ENCODE peak calls at places on chromosomes 2 and 18, in four cellular contexts. J, L, R and D are unnamed samples.

GRCh38 chr2:161119483-161119882 is 40.7 kb upstream of the TANK start:
- ATAC-seq in J (no peak), L (no peak), R (no peak), D (no peak)

GRCh38 chr18:73896685-73897084 is 250.9 kb downstream of the FBXO15 start:
- ATAC-seq in J (no peak), L (no peak), R (no peak), D (no peak)

GRCh38 chr2:129820908-129821307 is 158.6 kb upstream of the RAB6C start:
- ATAC-seq in J (no peak), L (no peak), R (no peak), D (no peak)

GRCh38 chr2:237708491-237708890 is 81.1 kb downstream of the LRRFIP1 start:
- ATAC-seq in J (no peak), L (no peak), R (no peak), D (no peak)

GRCh38 chr2:196079052-196079451 is 10.4 kb upstream of the DNAH7 start:
- ATAC-seq in J (peak; percentile 81), L (no peak), R (peak; percentile 57), D (no peak)

GRCh38 chr2:159788218-159788617 is 9.8 kb downstream of the CD302 start:
- ATAC-seq in J (peak; percentile 16), L (no peak), R (no peak), D (no peak)

GRCh38 chr2:105498281-105498846 is 99.5 kb upstream of the FHL2 start:
- ATAC-seq in J (no peak), L (peak; percentile 84), R (no peak), D (no peak)

GRCh38 chr2:7467782-7468447 is 550.7 kb downstream of the RNF144A start:
- ATAC-seq in J (no peak), L (no peak), R (no peak), D (no peak)

GRCh38 chr2:63614983-63615945 is 26.5 kb downstream of the MDH1 start:
- ATAC-seq in J (peak; percentile 40), L (no peak), R (peak; percentile 31), D (no peak)

DNA sequence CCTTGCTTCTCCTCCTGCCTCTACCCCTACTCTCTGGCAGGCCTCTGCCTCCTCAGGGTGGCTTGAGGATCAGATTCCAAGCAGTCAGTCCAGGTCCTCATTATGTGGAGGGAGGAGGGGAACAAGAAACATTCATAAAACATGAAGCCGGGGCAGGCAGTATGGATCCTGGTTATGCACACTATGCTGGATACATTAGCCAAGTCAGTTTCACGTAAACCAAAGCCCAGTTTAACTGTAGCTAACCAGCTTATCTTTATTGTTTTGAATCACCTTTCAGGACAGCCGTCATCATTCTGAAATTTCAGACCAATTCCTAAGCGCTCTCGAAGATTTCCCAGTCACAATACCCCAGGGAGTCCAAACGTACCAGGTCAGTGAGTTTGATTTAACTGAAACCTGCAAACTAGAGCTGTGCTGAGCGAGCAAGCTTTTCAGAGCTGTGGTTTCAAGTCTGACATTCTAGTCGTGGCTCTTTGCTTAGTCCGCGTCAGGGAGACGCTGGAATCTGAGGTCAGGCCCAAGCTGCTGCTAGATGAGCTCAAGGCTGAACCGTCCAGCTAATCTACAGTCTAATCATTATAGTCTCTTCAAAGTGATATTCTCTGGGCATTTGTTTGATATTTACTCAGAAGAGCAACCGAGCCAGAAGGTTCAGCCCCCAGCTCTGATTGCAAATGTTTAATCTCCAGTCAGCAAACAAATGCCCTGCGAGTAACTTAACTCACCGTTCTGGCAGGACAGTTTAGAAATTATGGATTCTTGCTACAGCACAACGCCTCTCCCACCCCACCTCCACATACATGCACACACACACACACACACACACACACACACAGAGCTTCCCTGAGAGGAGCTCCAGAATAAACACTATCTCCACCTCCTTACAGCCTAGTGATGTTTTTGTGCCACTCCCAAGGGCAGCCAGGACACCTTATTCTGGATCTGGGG is 63.8 kb upstream of the BZW1 start:
- ATAC-seq in J (peak; percentile 87), L (peak; percentile 42), R (no peak), D (peak; percentile 6)
- H3K4me3 ChIP-seq in J (no peak overlapping the region), L (no peak overlapping the region), R (no peak overlapping the region), D (no peak overlapping the region)

GRCh38 chr2:2806711-2807110 is 475.6 kb upstream of the MYT1L start:
- ATAC-seq in J (no peak), L (no peak), R (no peak), D (no peak)
- H3K9me3 ChIP-seq in J (no peaks in the 10 kb centered on the region), L (no peaks in the 10 kb centered on the region), R (no peaks in the 10 kb centered on the region), D (peaks cover 16% of the 10 kb centered on the region)

DNA sequence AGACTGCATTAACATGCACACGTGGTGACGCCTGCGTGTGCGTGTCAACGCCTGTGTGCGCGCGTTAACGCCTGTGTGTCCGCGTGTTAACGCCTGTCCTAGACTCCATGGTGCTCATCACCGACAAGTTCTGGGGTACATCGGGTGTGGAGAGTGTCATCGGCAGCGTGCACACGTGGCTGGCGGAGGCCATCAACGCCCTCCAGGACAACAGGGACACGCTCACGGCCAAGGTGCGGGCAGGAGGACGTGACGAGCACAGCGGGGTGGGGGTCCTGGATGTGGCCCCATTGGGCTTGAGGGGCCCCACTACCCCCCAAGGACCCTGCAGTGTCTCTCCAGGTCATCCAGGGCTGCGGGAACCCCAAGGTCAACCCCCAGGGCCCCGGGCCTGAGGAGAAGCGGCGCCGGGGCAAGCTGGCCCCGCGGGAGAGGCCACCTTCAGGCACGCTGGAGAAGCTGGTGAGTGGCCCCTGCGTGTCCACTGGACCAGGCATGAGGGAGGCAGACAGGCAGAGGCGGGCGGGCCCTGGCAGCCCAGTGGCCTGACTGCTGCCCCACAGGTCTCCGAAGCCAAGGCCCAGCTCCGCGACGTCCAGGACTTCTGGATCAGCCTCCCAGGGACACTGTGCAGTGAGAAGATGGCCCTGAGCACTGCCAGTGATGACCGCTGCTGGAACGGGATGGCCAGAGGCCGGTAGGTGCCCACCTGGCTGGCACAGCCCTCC is 29.2 kb downstream of the GPC1 start:
- ATAC-seq in J (no peak), L (no peak), R (no peak), D (no peak)
- H3K4me1 ChIP-seq in J (no peaks in the 10 kb centered on the region), L (no peaks in the 10 kb centered on the region), R (no peaks in the 10 kb centered on the region), D (no peaks in the 10 kb centered on the region)

GRCh38 chr2:54063967-54064535 is 51.4 kb upstream of the ACYP2 start:
- ATAC-seq in J (no peak), L (no peak), R (peak; percentile 80), D (no peak)

GRCh38 chr2:54060000-54060399 is 55.4 kb upstream of the ACYP2 start:
- ATAC-seq in J (no peak), L (no peak), R (no peak), D (no peak)

GRCh38 chr2:54061272-54061671 is 54.1 kb upstream of the ACYP2 start:
- ATAC-seq in J (no peak), L (no peak), R (no peak), D (no peak)

GRCh38 chr2:54058449-54058848 is 57.0 kb upstream of the ACYP2 start:
- ATAC-seq in J (no peak), L (no peak), R (no peak), D (no peak)

GRCh38 chr2:54059504-54059903 is 55.9 kb upstream of the ACYP2 start:
- ATAC-seq in J (no peak), L (no peak), R (no peak), D (no peak)
- H3K4me3 ChIP-seq in J (no peak overlapping the region), L (no peak overlapping the region), R (no peak overlapping the region), D (no peak overlapping the region)

DNA sequence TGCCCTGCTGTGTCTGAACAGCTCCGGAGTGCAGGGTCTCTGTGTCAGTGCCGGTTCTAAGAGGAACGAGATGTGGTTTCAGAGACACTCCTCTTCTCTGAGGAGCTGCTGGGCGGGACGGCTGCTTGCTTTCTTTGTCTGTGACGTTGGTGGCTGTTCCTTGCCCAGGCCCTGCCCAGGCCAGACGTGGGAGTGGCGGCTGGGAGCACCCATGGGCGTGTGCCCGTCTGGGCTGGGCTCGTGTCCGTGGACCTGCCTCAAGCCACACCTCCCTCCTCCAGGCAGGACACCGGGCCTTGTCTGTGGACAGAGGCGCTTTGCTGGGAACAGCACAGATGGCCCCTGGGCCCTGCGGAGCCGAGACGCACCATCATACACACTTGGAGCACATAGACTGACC is 45.0 kb downstream of the NFATC1 start:
- ATAC-seq in J (no peak), L (no peak), R (no peak), D (no peak)
- H3K9me3 ChIP-seq in J (no peaks in the 10 kb centered on the region), L (no peaks in the 10 kb centered on the region), R (no peaks in the 10 kb centered on the region), D (no peaks in the 10 kb centered on the region)

GRCh38 chr2:173938700-173939384 is 26.3 kb downstream of the SP3 start:
- ATAC-seq in J (no peak), L (no peak), R (no peak), D (no peak)
- H3K4me1 ChIP-seq in J (no peaks in the 10 kb centered on the region), L (peaks cover 77% of the 10 kb centered on the region), R (peaks cover 42% of the 10 kb centered on the region), D (peaks cover 94% of the 10 kb centered on the region)

GRCh38 chr2:1037066-1037465 is 86.4 kb downstream of the SNTG2 start:
- ATAC-seq in J (no peak), L (no peak), R (no peak), D (no peak)

GRCh38 chr2:1028846-1029245 is 78.2 kb downstream of the SNTG2 start:
- ATAC-seq in J (no peak), L (no peak), R (no peak), D (no peak)

GRCh38 chr2:1032030-1032429 is 81.4 kb downstream of the SNTG2 start:
- ATAC-seq in J (no peak), L (no peak), R (no peak), D (no peak)

GRCh38 chr2:1033058-1033457 is 82.4 kb downstream of the SNTG2 start:
- ATAC-seq in J (no peak), L (no peak), R (no peak), D (no peak)
- H3K4me3 ChIP-seq in J (no peak overlapping the region), L (no peak overlapping the region), R (no peak overlapping the region), D (no peak overlapping the region)